ENCODE peak calls at places on chromosomes 4 and X, in four cellular contexts. Z is hepatocyte, L is SK-N-SH, G is HCT116. Y is an unnamed sample.

GRCh38 chrX:6052111-6052745 is 176.4 kb downstream of the NLGN4X start:
- DNase-seq in Z (no peak), G (no peak), L (peak; percentile 48), Y (no peak)

GRCh38 chr4:79917246-79917645 is 155.8 kb downstream of the ANTXR2 start:
- DNase-seq in L (no peak), Z (peak; percentile 27), G (peak; percentile 42), Y (peak; percentile 62)

GRCh38 chrX:50967734-50968133 is 57.2 kb downstream of the BMP15 start:
- DNase-seq in L (no peak), Z (no peak), G (no peak), Y (no peak)

GRCh38 chr4:109548655-109549054 is 11.4 kb upstream of the MCUB start:
- DNase-seq in G (no peak), Z (peak; percentile 35), L (no peak), Y (peak; percentile 71)

GRCh38 chr4:177937051-177937450 is 494.8 kb upstream of the AGA start:
- DNase-seq in G (no peak), Z (no peak), L (no peak), Y (no peak)

GRCh38 chr4:56671373-56671772 is 9.7 kb downstream of the HOPX start:
- DNase-seq in Z (no peak), G (no peak), L (no peak), Y (no peak)

GRCh38 chr4:128810331-128810870 is 901 bp downstream of the JADE1 start:
- DNase-seq in G (peak; percentile 26), Z (peak; percentile 51), L (peak; percentile 58), Y (no peak)

GRCh38 chr4:173448103-173448502 is 49.2 kb upstream of the SCRG1 start:
- DNase-seq in L (peak; percentile 47), G (no peak), Z (no peak), Y (peak; percentile 60)

GRCh38 chr4:36917413-36917812 is 327.1 kb upstream of the NWD2 start:
- DNase-seq in Z (no peak), L (no peak), G (no peak), Y (no peak)

GRCh38 chrX:75623535-75623934 is 100.7 kb upstream of the ZDHHC15 start:
- DNase-seq in L (no peak), Z (peak; percentile 8), G (no peak), Y (no peak)

GRCh38 chr4:3250438-3250955 is 1.5 kb downstream of the MSANTD1 start:
- DNase-seq in G (no peak), Z (no peak), L (no peak), Y (no peak)

GRCh38 chr4:8610858-8611610 is 18.5 kb downstream of the CPZ start:
- DNase-seq in L (no peak), G (no peak), Z (no peak), Y (no peak)

GRCh38 chr4:16573181-16573580 is 325.3 kb downstream of the LDB2 start:
- DNase-seq in G (no peak), L (no peak), Z (no peak), Y (peak; percentile 63)

GRCh38 chr4:10115271-10115656 is 1.3 kb downstream of the WDR1 start:
- DNase-seq in Z (peak; percentile 50), G (no peak), L (no peak), Y (peak; percentile 60)

GRCh38 chr4:119517361-119518229 is 111.0 kb downstream of the PDE5A start:
- DNase-seq in L (peak; percentile 15), Z (peak; percentile 32), G (no peak), Y (peak; percentile 89)

GRCh38 chrX:118212817-118213183 is 96.2 kb upstream of the KLHL13 start:
- DNase-seq in Z (no peak), G (no peak), L (no peak), Y (no peak)

GRCh38 chrX:80016182-80016581 is 1.6 kb downstream of the TBX22 start:
- DNase-seq in L (no peak), G (no peak), Z (no peak), Y (no peak)

GRCh38 chr4:41428941-41429669 is 108.9 kb upstream of the LIMCH1 start:
- DNase-seq in L (no peak), G (no peak), Z (no peak), Y (no peak)

GRCh38 chr4:53744446-53745160 is 153.3 kb upstream of the LNX1 start:
- DNase-seq in L (peak; percentile 19), Z (no peak), G (no peak), Y (no peak)

GRCh38 chrX:45485682-45486081 is 285.0 kb upstream of the DIPK2B start:
- DNase-seq in Z (no peak), G (no peak), L (no peak), Y (peak; percentile 16)

GRCh38 chrX:77493677-77494553 is 46.7 kb downstream of the FGF16 start:
- DNase-seq in G (no peak), L (no peak), Z (peak; percentile 75), Y (peak; percentile 23)

GRCh38 chrX:134520860-134521390 is 61.0 kb downstream of the HPRT1 start:
- DNase-seq in G (peak; percentile 51), Z (peak; percentile 57), L (peak; percentile 61), Y (peak; percentile 77)

GRCh38 chr4:175560628-175561027 is 251.4 kb downstream of the GPM6A start:
- DNase-seq in Z (peak; percentile 25), L (peak; percentile 7), G (peak; percentile 32), Y (peak; percentile 27)

GRCh38 chr4:189143255-189143654 is 797.4 kb upstream of the FRG1 start:
- DNase-seq in G (peak; percentile 43), L (no peak), Z (no peak), Y (no peak)

GRCh38 chr4:153232768-153233167 is 28.5 kb downstream of the TRIM2 start:
- DNase-seq in L (no peak), Z (peak; percentile 43), G (peak; percentile 27), Y (peak; percentile 61)

GRCh38 chr4:188660796-188661195 is 521.6 kb downstream of the TRIML1 start:
- DNase-seq in Z (no peak), L (no peak), G (no peak), Y (no peak)

GRCh38 chr4:172996571-172997216 is 171.9 kb upstream of the GALNT7 start:
- DNase-seq in L (no peak), Z (peak; percentile 51), G (no peak), Y (peak; percentile 84)

GRCh38 chrX:31652651-31653050 is 580.8 kb upstream of the FTHL17 start:
- DNase-seq in G (no peak), L (no peak), Z (no peak), Y (no peak)

GRCh38 chr4:185590982-185591381 is 55.7 kb upstream of the PDLIM3 start:
- DNase-seq in L (no peak), Z (no peak), G (no peak), Y (no peak)

GRCh38 chr4:113872426-113873260 is 106.8 kb downstream of the ARSJ start:
- DNase-seq in Z (no peak), G (no peak), L (no peak), Y (no peak)

GRCh38 chrX:13179100-13179499 is 134.7 kb upstream of the FAM9C start:
- DNase-seq in L (no peak), Z (no peak), G (no peak), Y (no peak)

DNA sequence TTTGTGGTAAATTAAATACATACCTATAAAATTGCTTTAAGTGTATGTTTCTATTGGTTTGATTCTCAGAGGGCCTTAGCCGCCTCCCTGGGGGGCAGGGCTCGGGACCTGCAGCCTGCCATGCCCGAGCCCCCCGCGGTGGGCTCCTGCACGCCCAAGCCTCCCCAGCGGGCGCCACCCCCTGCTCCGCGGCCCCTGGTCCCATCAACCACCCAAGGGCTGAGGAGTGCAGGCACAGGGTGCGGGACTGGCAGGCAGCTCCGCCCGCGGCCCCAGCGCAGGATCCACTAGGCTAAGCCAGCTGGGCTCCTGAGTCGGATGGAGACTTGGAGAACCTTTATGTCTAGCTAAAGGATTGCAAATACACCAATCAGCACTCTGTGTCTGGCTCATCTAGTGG is 108.3 kb upstream of the INPP4B start:
- DNase-seq in Z (no peak), L (no peak), G (no peak), Y (no peak)
- TF ChIP-seq CTCF in Z (no peak), L (no peak), G (no peak), Y (no peak)

GRCh38 chr4:1630266-1630665 is 53.8 kb downstream of the FAM53A start:
- DNase-seq in G (no peak), Z (no peak), L (no peak), Y (no peak)

GRCh38 chr4:1633993-1634392 is 50.1 kb downstream of the FAM53A start:
- DNase-seq in L (no peak), G (no peak), Z (no peak), Y (no peak)

GRCh38 chr4:1629704-1630093 is 54.4 kb downstream of the FAM53A start:
- DNase-seq in G (no peak), L (no peak), Z (no peak), Y (no peak)

GRCh38 chr4:1631136-1631535 is 53.0 kb downstream of the FAM53A start:
- DNase-seq in Z (no peak), L (no peak), G (no peak), Y (no peak)

DNA sequence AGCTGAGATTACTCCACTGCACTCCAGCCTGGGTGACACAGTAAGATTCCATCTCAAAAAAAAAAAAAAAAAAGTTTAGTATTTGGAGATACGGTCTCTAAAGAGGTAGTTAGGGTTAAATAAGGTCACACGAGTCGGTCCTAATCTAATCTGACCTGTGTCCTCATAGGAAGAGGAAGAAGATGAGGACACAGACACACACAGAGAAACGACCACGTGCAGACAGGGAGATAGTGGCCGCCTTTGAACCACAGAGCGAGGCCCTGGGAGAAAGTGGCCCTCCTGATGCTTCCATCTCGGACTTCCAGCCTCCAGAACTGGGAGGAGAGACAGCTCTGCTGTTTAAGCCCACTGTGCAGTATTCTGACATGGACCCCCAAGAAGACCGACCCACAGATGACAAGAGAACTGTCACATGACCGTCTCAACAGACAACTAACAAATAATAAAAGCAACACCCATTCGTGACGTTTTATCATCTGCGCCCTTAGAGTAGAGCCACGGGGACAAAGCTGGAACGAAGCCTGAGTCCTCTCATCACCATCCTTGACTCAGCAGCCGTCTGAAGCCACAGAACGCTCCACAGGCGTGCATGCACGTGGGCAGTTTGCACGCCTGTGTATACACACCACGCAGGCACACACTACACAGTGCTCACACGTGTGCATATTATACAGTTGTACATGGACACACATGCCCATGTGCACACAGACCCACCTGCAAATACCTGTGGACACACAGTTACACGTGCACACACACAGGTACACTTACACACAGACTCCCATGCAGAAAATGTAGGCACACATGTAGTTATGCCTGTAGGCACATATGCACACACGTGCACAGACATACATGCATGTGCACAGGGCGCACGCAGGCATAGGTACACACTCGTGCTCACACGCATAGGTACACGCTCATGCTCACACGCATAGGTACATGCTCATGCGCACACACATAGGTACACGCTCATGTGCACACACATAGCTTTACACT is 51.7 kb downstream of the FAM53A start:
- DNase-seq in Z (no peak), G (no peak), L (no peak), Y (no peak)
- H3K4me3 ChIP-seq in Z (no peak overlapping the region), G (no peak overlapping the region), L (no peak overlapping the region), Y (no peak overlapping the region)

GRCh38 chrX:42616981-42617380 is 161.0 kb downstream of the PPP1R2C start:
- DNase-seq in L (no peak), Z (no peak), G (no peak), Y (no peak)

GRCh38 chrX:42619068-42619467 is 158.9 kb downstream of the PPP1R2C start:
- DNase-seq in Z (no peak), G (no peak), L (no peak), Y (no peak)

GRCh38 chrX:42615161-42615563 is 162.8 kb downstream of the PPP1R2C start:
- DNase-seq in L (no peak), Z (peak; percentile 28), G (peak; percentile 41), Y (no peak)
- TF ChIP-seq CTCF in L (peak; percentile 41), Z (peak; percentile 30), G (no peak), Y (no peak)

DNA sequence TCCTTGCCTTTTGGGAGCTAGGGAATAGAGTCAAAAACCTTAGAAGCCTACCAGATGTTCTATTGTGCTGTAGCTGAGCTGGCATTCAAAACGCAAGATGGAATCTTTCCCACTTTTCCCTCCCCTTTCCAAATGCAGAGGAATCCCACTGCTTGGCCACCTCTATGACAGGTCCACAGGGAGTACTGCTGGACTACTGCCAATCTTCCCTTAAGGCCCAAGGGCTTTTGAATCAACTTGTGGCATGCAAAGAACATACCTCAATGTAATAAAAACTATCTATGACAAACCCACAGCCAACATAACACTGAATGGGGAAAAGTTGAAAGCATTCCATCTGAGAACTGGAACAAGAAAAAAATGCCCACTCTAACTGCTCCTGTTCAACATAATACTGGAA is 139.2 kb upstream of the AGTR2 start:
- DNase-seq in G (no peak), L (no peak), Z (no peak), Y (no peak)
- H3K4me3 ChIP-seq in G (no peak overlapping the region), L (no peak overlapping the region), Z (no peak overlapping the region), Y (no peak overlapping the region)

Y was measured in fibroblast of the aortic adventitia.